ENCODE peak calls at places on chromosomes 12 and 14, in five cellular contexts. One of them, this sample, is unnamed.

GRCh38 chr12:61291647-61292046 is 968.6 kb upstream of the USP15 start:
- DNase-seq in neural crest cell: no peak
- DNase-seq in epithelial cell of esophagus: peak; percentile 22
- DNase-seq in RKO: no peak
- DNase-seq in tibial artery: no peak
- DNase-seq in this sample: peak; percentile 24

GRCh38 chr14:58747181-58747580 is 109.4 kb downstream of the DACT1 start:
- DNase-seq in neural crest cell: no peak
- DNase-seq in epithelial cell of esophagus: peak; percentile 87
- DNase-seq in RKO: no peak
- DNase-seq in tibial artery: peak; percentile 81
- DNase-seq in this sample: peak; percentile 100

GRCh38 chr14:78152246-78153068 is 17.7 kb upstream of the NRXN3 start:
- DNase-seq in neural crest cell: no peak
- DNase-seq in epithelial cell of esophagus: peak; percentile 30
- DNase-seq in RKO: no peak
- DNase-seq in tibial artery: no peak
- DNase-seq in this sample: no peak

GRCh38 chr14:65961004-65961403 is 525.2 kb upstream of the CCDC196 start:
- DNase-seq in neural crest cell: peak; percentile 61
- DNase-seq in epithelial cell of esophagus: peak; percentile 56
- DNase-seq in RKO: peak; percentile 19
- DNase-seq in tibial artery: no peak
- DNase-seq in this sample: peak; percentile 67

GRCh38 chr14:69281450-69282169 is 21.7 kb downstream of the GALNT16 start:
- DNase-seq in neural crest cell: no peak
- DNase-seq in epithelial cell of esophagus: no peak
- DNase-seq in RKO: no peak
- DNase-seq in tibial artery: peak; percentile 52
- DNase-seq in this sample: no peak

GRCh38 chr14:38210587-38211257 is 3.0 kb downstream of the SSTR1 start:
- DNase-seq in neural crest cell: no peak
- DNase-seq in epithelial cell of esophagus: no peak
- DNase-seq in RKO: no peak
- DNase-seq in tibial artery: no peak
- DNase-seq in this sample: no peak

GRCh38 chr14:93970589-93970966 is 5.8 kb downstream of the ASB2 start:
- DNase-seq in neural crest cell: no peak
- DNase-seq in epithelial cell of esophagus: peak; percentile 46
- DNase-seq in RKO: no peak
- DNase-seq in tibial artery: no peak
- DNase-seq in this sample: peak; percentile 46

GRCh38 chr14:49745191-49745590 is 22.8 kb upstream of the KLHDC2 start:
- DNase-seq in neural crest cell: no peak
- DNase-seq in epithelial cell of esophagus: no peak
- DNase-seq in RKO: no peak
- DNase-seq in tibial artery: no peak
- DNase-seq in this sample: no peak

This sample was measured in PC-3.